ENCODE peak calls at places on chromosomes 5 and 9, in six cellular contexts. K is GM06990, I is neural crest cell, D is cardiac muscle cell, C is K562, O is glutamatergic neuron. B is an unnamed sample.

GRCh38 chr5:132459031-132459982 is 31.3 kb downstream of the IRF1 start:
- DNase-seq in O (peak; percentile 60), I (no peak), D (no peak), K (no peak), C (peak; percentile 34), B (no peak)

GRCh38 chr9:14715102-14715501 is 7.4 kb downstream of the CER1 start:
- DNase-seq in D (no peak), C (no peak), O (no peak), I (no peak), K (no peak), B (no peak)

GRCh38 chr5:15683332-15683731 is 183.4 kb downstream of the FBXL7 start:
- DNase-seq in K (no peak), O (peak; percentile 63), C (no peak), I (no peak), D (peak; percentile 36), B (peak; percentile 23)

GRCh38 chr5:152389209-152389608 is 15.9 kb downstream of the NMUR2 start:
- DNase-seq in D (no peak), O (no peak), C (no peak), K (no peak), I (no peak), B (no peak)

GRCh38 chr5:170524576-170524975 is 20.8 kb downstream of the KCNIP1 start:
- DNase-seq in C (no peak), D (no peak), O (no peak), K (no peak), I (no peak), B (no peak)

GRCh38 chr5:73591698-73592501 is 26.4 kb downstream of the UTP15 start:
- DNase-seq in C (no peak), K (no peak), I (no peak), D (no peak), O (no peak), B (no peak)

GRCh38 chr9:81002242-81002641 is 687.1 kb downstream of the TLE1 start:
- DNase-seq in I (no peak), O (no peak), C (no peak), K (no peak), D (no peak), B (no peak)

GRCh38 chr5:75734913-75735789 is 17.9 kb upstream of the POC5 start:
- DNase-seq in D (peak; percentile 58), I (peak; percentile 19), K (no peak), C (no peak), O (peak; percentile 34), B (peak; percentile 31)

GRCh38 chr5:89105836-89106235 is 222.9 kb upstream of the MEF2C start:
- DNase-seq in K (no peak), D (no peak), C (no peak), O (no peak), I (no peak), B (no peak)

GRCh38 chr9:130128782-130129424 is 43.3 kb upstream of the NCS1 start:
- DNase-seq in I (no peak), C (no peak), O (no peak), K (peak; percentile 79), D (peak; percentile 70), B (no peak)

GRCh38 chr9:128635266-128636023 is 21.2 kb downstream of the DYNC2I2 start:
- DNase-seq in C (peak; percentile 64), K (no peak), O (peak; percentile 81), D (peak; percentile 92), I (peak; percentile 45), B (peak; percentile 68)

GRCh38 chr5:90434116-90434714 is 24.7 kb upstream of the CETN3 start:
- DNase-seq in K (no peak), I (peak; percentile 33), D (peak; percentile 63), O (peak; percentile 70), C (peak; percentile 29), B (peak; percentile 61)

GRCh38 chr5:125210241-125210947 is 464.0 kb upstream of the ZNF608 start:
- DNase-seq in D (no peak), O (no peak), C (no peak), K (no peak), I (no peak), B (no peak)

GRCh38 chr9:108125541-108125940 is 636.0 kb upstream of the KLF4 start:
- DNase-seq in K (no peak), D (no peak), C (peak; percentile 49), O (no peak), I (no peak), B (no peak)

GRCh38 chr5:124252094-124252750 is 494.2 kb downstream of the ZNF608 start:
- DNase-seq in D (peak; percentile 30), O (peak; percentile 40), C (no peak), K (no peak), I (no peak), B (peak; percentile 24)

GRCh38 chr9:89457376-89457855 is 40.5 kb downstream of the SEMA4D start:
- DNase-seq in C (no peak), D (no peak), O (no peak), I (no peak), K (no peak), B (no peak)

GRCh38 chr9:89311346-89312153 is 555 bp downstream of the CKS2 start:
- DNase-seq in D (no peak), C (peak; percentile 78), K (no peak), I (no peak), O (peak; percentile 44), B (peak; percentile 57)

GRCh38 chr5:151068189-151068570 is 12.7 kb downstream of the TNIP1 start:
- DNase-seq in O (no peak), K (no peak), D (no peak), I (no peak), C (no peak), B (no peak)

GRCh38 chr5:4862500-4862899 is 277.6 kb upstream of the ADAMTS16 start:
- DNase-seq in K (no peak), I (no peak), D (peak; percentile 60), C (peak; percentile 51), O (no peak), B (no peak)

GRCh38 chr9:116232425-116233159 is 79.0 kb downstream of the PAPPA start:
- DNase-seq in O (no peak), D (no peak), I (no peak), C (no peak), K (no peak), B (no peak)

GRCh38 chr5:77452351-77452750 is 39.8 kb downstream of the WDR41 start:
- DNase-seq in I (no peak), D (no peak), O (no peak), C (no peak), K (no peak), B (no peak)

GRCh38 chr9:98931543-98931942 is 12.2 kb upstream of the COL15A1 start:
- DNase-seq in I (no peak), D (no peak), K (no peak), O (no peak), C (peak; percentile 53), B (no peak)

GRCh38 chr9:134059661-134060395 is 8.0 kb downstream of the BRD3 start:
- DNase-seq in K (peak; percentile 53), O (peak; percentile 31), D (no peak), C (no peak), I (no peak), B (no peak)

GRCh38 chr5:54725391-54726280 is 208.1 kb downstream of the SNX18 start:
- DNase-seq in I (no peak), C (no peak), O (no peak), D (no peak), K (no peak), B (no peak)

GRCh38 chr9:68538200-68538599 is 2.5 kb downstream of the TMEM252 start:
- DNase-seq in D (no peak), I (no peak), C (no peak), O (no peak), K (no peak), B (no peak)

GRCh38 chr9:137266589-137267453 is 10.7 kb upstream of the TOR4A start:
- DNase-seq in D (no peak), O (no peak), C (no peak), K (no peak), I (no peak), B (no peak)

GRCh38 chr9:137313956-137314560 is 12.0 kb upstream of the NRARP start:
- DNase-seq in I (no peak), D (no peak), C (no peak), K (no peak), O (peak; percentile 24), B (no peak)

GRCh38 chr5:29169851-29170250 is 2023.6 kb upstream of the CDH6 start:
- DNase-seq in D (peak; percentile 34), I (no peak), O (no peak), C (no peak), K (no peak), B (no peak)

GRCh38 chr9:121023064-121023463 is 27.0 kb downstream of the C5 start:
- DNase-seq in O (no peak), C (no peak), K (no peak), I (no peak), D (no peak), B (no peak)
- TF ChIP-seq CTCF in O (no peak), C (peak; percentile 26), K (no peak), I (peak; percentile 39), D (peak; percentile 23), B (peak; percentile 6)

DNA sequence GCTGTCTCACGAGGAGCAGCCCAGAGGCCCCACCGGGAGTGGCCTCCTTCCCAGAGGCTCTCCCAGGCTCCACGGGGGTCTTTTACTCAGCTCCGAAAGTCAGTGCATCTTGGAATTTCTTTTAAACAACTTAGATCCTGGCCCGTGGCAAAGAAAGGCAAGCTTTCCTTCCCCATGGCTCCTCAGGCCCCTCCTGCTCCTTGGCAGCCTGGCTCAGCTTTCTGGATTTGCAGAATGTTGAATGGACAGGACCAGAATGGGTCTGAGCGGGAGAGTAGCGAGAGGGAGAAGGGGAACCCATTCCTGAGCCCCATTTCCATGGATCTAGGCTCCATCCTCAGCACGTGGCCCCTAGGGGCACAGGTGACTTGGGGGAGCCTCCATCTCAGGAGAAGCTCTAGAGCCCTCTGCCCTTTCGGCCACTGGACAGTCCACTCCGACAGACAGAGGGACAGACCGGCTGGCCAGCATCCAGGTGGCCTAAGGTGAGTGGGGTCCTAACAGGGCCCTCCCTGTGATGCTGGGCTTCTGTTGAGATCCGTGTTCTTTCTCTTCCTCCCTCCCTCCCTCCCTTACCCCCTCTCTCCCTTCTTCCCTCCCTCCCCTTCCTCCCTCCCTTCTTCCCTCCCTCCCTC is 173.9 kb upstream of the PPP1R26 start:
- DNase-seq in D (no peak), K (no peak), C (no peak), O (no peak), I (no peak), B (no peak)
- TF ChIP-seq CTCF in D (no peak), K (no peak), C (no peak), O (no peak), I (no peak), B (no peak)

GRCh38 chr9:83906144-83906543 is 15.1 kb downstream of the KIF27 start:
- DNase-seq in C (no peak), K (no peak), I (no peak), D (no peak), O (no peak), B (no peak)
- TF ChIP-seq CTCF in C (no peak), K (no peak), I (no peak), D (peak; percentile 2), O (no peak), B (no peak)

GRCh38 chr5:21424907-21425306 is 1428.2 kb downstream of the CDH12 start:
- DNase-seq in D (no peak), O (no peak), K (no peak), I (no peak), C (no peak), B (no peak)

DNA sequence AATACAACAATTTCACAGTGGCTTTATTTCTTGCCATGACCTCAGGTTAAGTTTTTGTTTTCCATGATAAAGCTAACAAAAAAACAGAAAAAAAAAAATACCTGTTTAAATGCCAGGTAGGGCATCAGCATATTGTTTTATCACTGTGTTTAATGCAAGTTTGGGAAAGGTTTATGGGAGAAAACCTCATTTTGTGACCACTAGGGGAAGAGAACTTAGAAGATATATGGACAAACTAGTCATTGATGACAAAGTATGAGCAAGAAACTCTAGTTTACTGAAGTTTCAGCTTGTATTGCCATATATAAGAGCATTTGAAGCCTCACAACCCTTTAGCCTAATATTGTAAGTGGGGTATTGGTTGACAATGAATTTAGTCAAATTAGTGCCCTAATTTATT is 1431.4 kb upstream of the CDH18 start:
- DNase-seq in I (no peak), O (no peak), K (no peak), D (no peak), C (no peak), B (no peak)
- TF ChIP-seq CTCF in I (peak; percentile 30), O (no peak), K (no peak), D (no peak), C (no peak), B (no peak)

B was measured in nephron progenitor cell.